ENCODE peak calls at places on chromosomes 12 and 14, in ten cellular contexts. D, R, A, F, X, Z, U, Y, C and T are unnamed samples.

GRCh38 chr12:117188961-117189724 is 1.1 kb downstream of the FBXO21 start:
- DNase-seq in D (peak; percentile 48), R (no peak), A (peak; percentile 20), F (peak; percentile 48), X (no peak), Z (no peak), U (no peak), Y (no peak), C (no peak), T (no peak)

GRCh38 chr12:107992016-107992415 is 137.1 kb upstream of the WSCD2 start:
- DNase-seq in D (no peak), R (no peak), A (no peak), F (no peak), X (no peak), Z (no peak), U (no peak), Y (no peak), C (no peak), T (no peak)

GRCh38 chr14:58491593-58491992 is 64.1 kb downstream of the KIAA0586 start:
- DNase-seq in D (no peak), R (no peak), A (no peak), F (no peak), X (no peak), Z (no peak), U (no peak), Y (no peak), C (no peak), T (no peak)

GRCh38 chr14:51517116-51517515 is 134.6 kb upstream of the FRMD6 start:
- DNase-seq in D (no peak), R (no peak), A (no peak), F (no peak), X (no peak), Z (no peak), U (no peak), Y (no peak), C (no peak), T (no peak)

GRCh38 chr14:91980157-91980556 is 32.7 kb upstream of the FBLN5 start:
- DNase-seq in D (no peak), R (no peak), A (peak; percentile 51), F (peak; percentile 50), X (no peak), Z (no peak), U (no peak), Y (peak; percentile 84), C (no peak), T (no peak)

GRCh38 chr12:56321027-56321426 is 5.2 kb upstream of the CNPY2 start:
- DNase-seq in D (no peak), R (no peak), A (no peak), F (no peak), X (no peak), Z (peak; percentile 7), U (no peak), Y (no peak), C (no peak), T (no peak)

GRCh38 chr12:32240833-32241232 is 134.2 kb downstream of the BICD1 start:
- DNase-seq in D (no peak), R (no peak), A (no peak), F (no peak), X (no peak), Z (no peak), U (no peak), Y (no peak), C (no peak), T (no peak)

GRCh38 chr12:10365716-10366433 is 24.0 kb downstream of the KLRK1 start:
- DNase-seq in D (peak; percentile 3), R (no peak), A (no peak), F (no peak), X (no peak), Z (no peak), U (no peak), Y (no peak), C (no peak), T (no peak)

GRCh38 chr12:93886533-93887511 is 209.6 kb downstream of the CRADD start:
- DNase-seq in D (no peak), R (no peak), A (peak; percentile 51), F (no peak), X (no peak), Z (no peak), U (peak; percentile 64), Y (no peak), C (peak; percentile 23), T (no peak)

GRCh38 chr12:109625131-109625559 is 51.6 kb downstream of the MVK start:
- DNase-seq in D (no peak), R (no peak), A (no peak), F (peak; percentile 44), X (peak; percentile 60), Z (no peak), U (peak; percentile 85), Y (peak; percentile 71), C (no peak), T (no peak)

GRCh38 chr12:93502802-93503623 is 35.7 kb downstream of the MRPL42 start:
- DNase-seq in D (peak; percentile 56), R (peak; percentile 43), A (no peak), F (peak; percentile 62), X (no peak), Z (no peak), U (peak; percentile 26), Y (no peak), C (peak; percentile 36), T (peak; percentile 48)

GRCh38 chr12:7905071-7905470 is 30.9 kb downstream of the SLC2A3 start:
- DNase-seq in D (no peak), R (no peak), A (no peak), F (no peak), X (no peak), Z (no peak), U (no peak), Y (no peak), C (no peak), T (no peak)

GRCh38 chr12:10097521-10097920 is 1.3 kb downstream of the CLEC1A start:
- DNase-seq in D (no peak), R (no peak), A (no peak), F (no peak), X (no peak), Z (no peak), U (no peak), Y (no peak), C (no peak), T (no peak)

GRCh38 chr12:6554168-6554989 is 1.5 kb downstream of the IFFO1 start:
- DNase-seq in D (peak; percentile 93), R (peak; percentile 79), A (no peak), F (peak; percentile 89), X (peak; percentile 84), Z (peak; percentile 72), U (peak; percentile 89), Y (peak; percentile 83), C (peak; percentile 50), T (peak; percentile 57)

GRCh38 chr12:113030875-113031525 is 25.5 kb upstream of the DTX1 start:
- DNase-seq in D (peak; percentile 85), R (no peak), A (no peak), F (peak; percentile 72), X (no peak), Z (no peak), U (peak; percentile 71), Y (peak; percentile 72), C (peak; percentile 10), T (no peak)

GRCh38 chr14:105398044-105398725 is at the start of gene TEX22:
- DNase-seq in D (peak; percentile 84), R (peak; percentile 93), A (peak; percentile 36), F (peak; percentile 94), X (peak; percentile 94), Z (peak; percentile 93), U (peak; percentile 99), Y (peak; percentile 75), C (peak; percentile 72), T (peak; percentile 87)

GRCh38 chr12:130225347-130225746 is 63.1 kb downstream of the FZD10 start:
- DNase-seq in D (no peak), R (no peak), A (no peak), F (no peak), X (no peak), Z (no peak), U (no peak), Y (no peak), C (no peak), T (no peak)

GRCh38 chr14:105908481-105908911 is 382.1 kb downstream of the TMEM121 start:
- DNase-seq in D (no peak), R (peak; percentile 18), A (no peak), F (no peak), X (no peak), Z (no peak), U (peak; percentile 87), Y (no peak), C (no peak), T (no peak)

GRCh38 chr14:38210587-38211257 is 3.0 kb downstream of the SSTR1 start:
- DNase-seq in D (peak; percentile 69), R (no peak), A (no peak), F (peak; percentile 71), X (peak; percentile 18), Z (no peak), U (no peak), Y (no peak), C (no peak), T (no peak)
- H3K27ac ChIP-seq in D (no peak overlapping the region), R (no peak overlapping the region), A (no peak overlapping the region), F (no peak overlapping the region), X (no peak overlapping the region), Z (no peak overlapping the region), U (no peak overlapping the region), Y (no peak overlapping the region), C (no peak overlapping the region), T (no peak overlapping the region)

GRCh38 chr12:84397279-84397678 is 515.3 kb downstream of the SLC6A15 start:
- DNase-seq in D (no peak), R (no peak), A (no peak), F (no peak), X (no peak), Z (no peak), U (peak; percentile 6), Y (no peak), C (no peak), T (no peak)
- TF ChIP-seq CTCF in D (peak; percentile 7), R (no peak), A (peak; percentile 37), F (peak; percentile 47), X (no peak), Z (no peak), U (peak; percentile 75), Y (no peak), C (no peak), T (no peak)

GRCh38 chr12:51717325-51717925 is 126.4 kb downstream of the SCN8A start:
- DNase-seq in D (no peak), R (no peak), A (no peak), F (no peak), X (no peak), Z (no peak), U (no peak), Y (no peak), C (no peak), T (no peak)

DNA sequence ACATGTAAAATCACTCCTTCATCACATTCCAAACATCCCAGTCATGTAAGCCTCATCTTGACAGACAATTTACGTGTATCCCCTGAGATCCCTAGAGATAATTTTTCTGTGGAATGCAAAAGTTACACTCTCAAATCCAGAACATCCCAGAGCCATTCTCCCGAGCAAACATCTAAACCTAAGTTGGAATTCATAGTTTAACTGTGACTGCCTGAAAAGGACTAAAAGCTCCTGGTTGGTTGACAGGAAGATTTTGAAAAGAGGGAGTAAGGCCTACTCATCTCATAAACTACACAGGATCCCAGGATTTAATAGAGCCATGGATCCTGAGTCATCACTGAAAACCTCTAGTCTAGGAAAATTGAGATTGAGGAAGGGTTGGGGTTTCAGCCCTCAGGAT is 123.6 kb downstream of the SCN8A start:
- DNase-seq in D (no peak), R (no peak), A (no peak), F (no peak), X (no peak), Z (no peak), U (no peak), Y (no peak), C (no peak), T (no peak)
- H3K27ac ChIP-seq in D (no peak overlapping the region), R (no peak overlapping the region), A (peak overlapping the region; percentile 23), F (no peak overlapping the region), X (no peak overlapping the region), Z (no peak overlapping the region), U (peak overlapping the region; percentile 65), Y (no peak overlapping the region), C (no peak overlapping the region), T (no peak overlapping the region)

GRCh38 chr12:39145175-39145999 is 240.0 kb upstream of the CPNE8 start:
- DNase-seq in D (peak; percentile 35), R (peak; percentile 73), A (no peak), F (peak; percentile 31), X (peak; percentile 49), Z (peak; percentile 66), U (peak; percentile 9), Y (peak; percentile 64), C (no peak), T (no peak)
- TF ChIP-seq CTCF in D (peak; percentile 56), R (peak; percentile 60), A (no peak), F (peak; percentile 55), X (no peak), Z (peak; percentile 84), U (peak; percentile 34), Y (peak; percentile 78), C (peak; percentile 39), T (no peak)